ENCODE peak calls at places on chromosomes 1 and 21, in nine cellular contexts. P, I, L, M, E, W, C, D and T are unnamed samples.
A peak's percentile ranks its signal among the peaks of the same experiment; 100 is the strongest.

GRCh38 chr1:225660544-225660946 is 7.6 kb upstream of the ENAH start:
- DNase-seq in L (no peak), I (no peak), M (no peak), P (no peak), C (no peak), D (no peak), E (no peak), W (no peak), T (no peak)

GRCh38 chr1:51472349-51472748 is 46.7 kb downstream of the EPS15 start:
- DNase-seq in W (no peak), M (no peak), D (no peak), C (no peak), E (no peak), P (no peak), L (peak; percentile 22), I (no peak), T (no peak)

GRCh38 chr1:11550664-11551283 is 71.8 kb downstream of the DISP3 start:
- DNase-seq in I (no peak), E (peak; percentile 81), C (peak; percentile 90), W (peak; percentile 82), D (peak; percentile 16), M (peak; percentile 53), P (peak; percentile 84), L (peak; percentile 75), T (peak; percentile 87)

GRCh38 chr1:39082811-39083576 is 56.8 kb downstream of the NDUFS5 start:
- DNase-seq in D (no peak), E (no peak), P (no peak), W (no peak), C (no peak), M (no peak), L (no peak), I (no peak), T (no peak)

GRCh38 chr1:41557751-41558455 is 73.4 kb upstream of the EDN2 start:
- DNase-seq in I (no peak), P (no peak), E (no peak), D (no peak), W (no peak), M (no peak), C (no peak), L (no peak), T (peak; percentile 20)

GRCh38 chr21:40512590-40512989 is 334.4 kb downstream of the DSCAM start:
- DNase-seq in P (no peak), M (no peak), D (no peak), L (no peak), W (no peak), I (no peak), C (peak; percentile 73), E (peak; percentile 45), T (no peak)

GRCh38 chr1:26602378-26602959 is 72.9 kb downstream of the RPS6KA1 start:
- DNase-seq in W (peak; percentile 55), L (peak; percentile 70), M (no peak), I (no peak), E (peak; percentile 87), D (peak; percentile 40), P (peak; percentile 18), C (no peak), T (no peak)

GRCh38 chr21:41235214-41235613 is 67.3 kb downstream of the BACE2 start:
- DNase-seq in M (no peak), I (no peak), P (no peak), E (no peak), L (no peak), W (no peak), D (no peak), C (no peak), T (no peak)

GRCh38 chr1:182174202-182174855 is 112.8 kb upstream of the ZNF648 start:
- DNase-seq in E (no peak), P (no peak), C (no peak), I (no peak), D (no peak), L (peak; percentile 27), W (peak; percentile 14), M (no peak), T (no peak)

GRCh38 chr1:44034976-44035716 is 3.9 kb upstream of the SLC6A9 start:
- DNase-seq in C (no peak), L (no peak), E (no peak), P (no peak), D (no peak), W (no peak), I (no peak), M (no peak), T (no peak)

GRCh38 chr1:11176081-11176706 is 13.0 kb upstream of the ANGPTL7 start:
- DNase-seq in C (peak; percentile 13), W (no peak), I (no peak), L (no peak), E (no peak), D (no peak), M (no peak), P (no peak), T (no peak)

GRCh38 chr1:242055921-242056320 is 57.0 kb upstream of the MAP1LC3C start:
- DNase-seq in C (no peak), M (no peak), D (no peak), W (no peak), E (peak; percentile 67), I (no peak), P (no peak), L (no peak), T (no peak)

GRCh38 chr1:204295666-204296065 is 64.1 kb downstream of the PLEKHA6 start:
- DNase-seq in M (no peak), P (no peak), L (no peak), D (no peak), W (no peak), I (no peak), E (no peak), C (no peak), T (no peak)

GRCh38 chr1:202135221-202135721 is 9.3 kb downstream of the ARL8A start:
- DNase-seq in E (peak; percentile 67), C (peak; percentile 62), I (no peak), P (peak; percentile 27), L (peak; percentile 31), W (peak; percentile 60), D (peak; percentile 53), M (no peak), T (peak; percentile 68)

GRCh38 chr1:83747853-83748482 is 251.0 kb downstream of the TTLL7 start:
- DNase-seq in C (no peak), P (no peak), L (no peak), M (no peak), I (no peak), W (no peak), D (no peak), E (no peak), T (no peak)

GRCh38 chr1:48038273-48038767 is 41.1 kb upstream of the TRABD2B start:
- DNase-seq in C (no peak), I (no peak), D (no peak), P (no peak), E (no peak), M (no peak), W (no peak), L (no peak), T (no peak)

GRCh38 chr1:167273027-167273800 is 52.5 kb downstream of the POU2F1 start:
- DNase-seq in I (no peak), C (no peak), M (no peak), L (peak; percentile 8), E (no peak), D (no peak), P (no peak), W (no peak), T (no peak)

GRCh38 chr1:73998348-73998959 is 199.5 kb downstream of the LRRIQ3 start:
- DNase-seq in M (no peak), I (peak; percentile 15), C (no peak), E (peak; percentile 68), P (no peak), D (no peak), L (no peak), W (no peak), T (no peak)
- TF ChIP-seq CTCF in M (no peak), I (peak; percentile 22), C (peak; percentile 20), E (peak; percentile 66), P (peak; percentile 76), D (no peak), L (peak; percentile 62), W (peak; percentile 65), T (peak; percentile 46)

DNA sequence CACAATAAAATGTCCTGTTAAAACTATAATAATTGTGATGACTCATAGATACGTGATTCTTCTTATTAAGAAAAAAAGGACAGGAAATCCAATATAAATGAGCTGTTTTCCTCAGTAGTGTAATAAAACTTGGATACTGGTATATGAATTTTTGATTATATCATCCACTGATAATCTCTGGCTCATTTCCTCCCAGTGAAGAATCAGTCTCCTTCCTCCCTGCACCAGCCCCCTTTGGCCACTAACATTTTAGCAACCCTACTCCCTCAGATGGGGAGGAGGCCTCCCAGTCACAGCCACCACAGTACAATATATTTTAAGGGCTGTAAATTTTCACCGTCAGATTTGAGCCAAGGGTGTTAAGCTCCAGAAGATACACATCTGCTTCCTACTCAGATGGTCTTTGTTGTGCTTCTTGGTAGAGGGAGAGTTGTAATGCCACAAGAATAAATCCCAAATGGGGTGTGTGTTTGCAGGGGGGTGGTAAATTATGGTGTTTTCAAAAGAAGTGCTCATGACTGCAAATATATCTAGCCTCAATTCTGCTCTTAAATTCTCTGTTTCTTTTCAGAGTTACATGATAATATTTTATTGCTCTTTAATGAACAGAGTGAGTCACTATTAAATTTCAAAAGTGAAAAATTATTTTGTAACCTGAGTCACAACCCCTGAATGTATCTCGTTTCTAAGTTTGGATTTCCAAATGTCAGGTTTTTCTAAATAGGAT is 153.5 kb downstream of the HLX start:
- DNase-seq in W (no peak), E (peak; percentile 77), M (no peak), P (no peak), D (no peak), C (no peak), I (no peak), L (no peak), T (no peak)
- TF ChIP-seq CTCF in W (no peak), E (no peak), M (no peak), P (no peak), D (no peak), C (no peak), I (no peak), L (no peak), T (no peak)

GRCh38 chr1:156451486-156452184 is 48.9 kb downstream of the MEF2D start:
- DNase-seq in D (no peak), L (no peak), I (no peak), C (no peak), M (no peak), W (no peak), P (no peak), E (no peak), T (no peak)
- TF ChIP-seq CTCF in D (no peak), L (no peak), I (peak; percentile 13), C (no peak), M (no peak), W (no peak), P (no peak), E (peak; percentile 32), T (no peak)

GRCh38 chr21:43611598-43612369 is 47.5 kb downstream of the HSF2BP start:
- DNase-seq in C (peak; percentile 74), L (peak; percentile 67), P (peak; percentile 44), D (no peak), E (peak; percentile 77), M (peak; percentile 66), I (no peak), W (peak; percentile 73), T (peak; percentile 36)
- TF ChIP-seq CTCF in C (peak; percentile 24), L (peak; percentile 86), P (peak; percentile 80), D (no peak), E (peak; percentile 95), M (peak; percentile 50), I (peak; percentile 94), W (no peak), T (peak; percentile 29)